ENCODE peak calls at places on chromosomes 11 and 22, in eight cellular contexts. S, U, G, L, M, H, O and C are unnamed samples.

GRCh38 chr11:100546714-100547113 is 140.4 kb upstream of the ARHGAP42 start:
- DNase-seq in S (peak), U (no peak), G (no peak), L (no peak), M (no peak), H (no peak), O (no peak), C (no peak)

GRCh38 chr22:39238124-39238466 is 6.7 kb downstream of the PDGFB start:
- DNase-seq in S (no peak), U (no peak), G (no peak), L (no peak), M (no peak), H (no peak), O (no peak), C (no peak)

GRCh38 chr11:72828081-72828567 is 13.9 kb downstream of the ATG16L2 start:
- DNase-seq in S (no peak), U (no peak), G (no peak), L (no peak), M (no peak), H (no peak), O (no peak), C (peak)

GRCh38 chr11:330694-331314 is 10.1 kb upstream of the IFITM3 start:
- DNase-seq in S (no peak), U (no peak), G (no peak), L (no peak), M (no peak), H (no peak), O (no peak), C (no peak)

GRCh38 chr11:7418061-7418460 is 67.2 kb upstream of the OLFML1 start:
- DNase-seq in S (no peak), U (no peak), G (no peak), L (no peak), M (no peak), H (no peak), O (no peak), C (no peak)

GRCh38 chr11:128465531-128465930 is 121.8 kb downstream of the ETS1 start:
- DNase-seq in S (no peak), U (no peak), G (no peak), L (no peak), M (no peak), H (peak), O (no peak), C (no peak)

GRCh38 chr22:46800102-46800857 is 37.8 kb downstream of the TBC1D22A start:
- DNase-seq in S (no peak), U (no peak), G (no peak), L (no peak), M (no peak), H (no peak), O (no peak), C (no peak)

GRCh38 chr11:115170133-115170815 is 333.9 kb downstream of the CADM1 start:
- DNase-seq in S (peak), U (no peak), G (no peak), L (no peak), M (peak), H (no peak), O (no peak), C (peak)

GRCh38 chr22:21982338-21982965 is at the start of gene TOP3B:
- DNase-seq in S (peak), U (peak), G (peak), L (peak), M (peak), H (peak), O (peak), C (peak)

GRCh38 chr11:120324932-120325810 is at the start of gene TLCD5:
- DNase-seq in S (peak), U (peak), G (no peak), L (peak), M (peak), H (no peak), O (no peak), C (peak)

GRCh38 chr11:63829823-63830489 is 9.0 kb upstream of the MARK2 start:
- DNase-seq in S (no peak), U (no peak), G (no peak), L (no peak), M (no peak), H (no peak), O (no peak), C (peak)

GRCh38 chr22:30777589-30777988 is 82.9 kb downstream of the OSBP2 start:
- DNase-seq in S (no peak), U (no peak), G (no peak), L (no peak), M (no peak), H (no peak), O (no peak), C (no peak)

GRCh38 chr11:57871231-57871630 is 109.6 kb downstream of the CTNND1 start:
- DNase-seq in S (no peak), U (no peak), G (no peak), L (no peak), M (no peak), H (no peak), O (no peak), C (no peak)

GRCh38 chr11:26465270-26465669 is 106.8 kb downstream of the MUC15 start:
- DNase-seq in S (no peak), U (no peak), G (no peak), L (no peak), M (no peak), H (no peak), O (no peak), C (no peak)

GRCh38 chr11:28701760-28702449 is 593.7 kb downstream of the METTL15 start:
- DNase-seq in S (peak), U (no peak), G (no peak), L (no peak), M (no peak), H (no peak), O (no peak), C (no peak)

GRCh38 chr22:41587347-41587723 is 2.3 kb downstream of the PMM1 start:
- DNase-seq in S (no peak), U (no peak), G (no peak), L (no peak), M (no peak), H (no peak), O (no peak), C (no peak)

GRCh38 chr11:20274031-20274430 is 89.5 kb upstream of the HTATIP2 start:
- DNase-seq in S (no peak), U (no peak), G (no peak), L (no peak), M (no peak), H (no peak), O (no peak), C (no peak)

GRCh38 chr11:96143016-96143670 is 199.9 kb downstream of the MAML2 start:
- DNase-seq in S (no peak), U (no peak), G (no peak), L (no peak), M (no peak), H (no peak), O (no peak), C (no peak)

GRCh38 chr22:20530368-20531153 is 23.2 kb downstream of the MED15 start:
- DNase-seq in S (peak), U (no peak), G (no peak), L (no peak), M (peak), H (no peak), O (no peak), C (peak)

GRCh38 chr22:26547426-26547825 is 35.2 kb upstream of the TFIP11 start:
- DNase-seq in S (no peak), U (no peak), G (no peak), L (no peak), M (no peak), H (no peak), O (no peak), C (no peak)

GRCh38 chr22:38882972-38883622 is 11.1 kb upstream of the CBX6 start:
- DNase-seq in S (no peak), U (no peak), G (no peak), L (no peak), M (peak), H (no peak), O (no peak), C (no peak)

GRCh38 chr11:77371646-77372045 is 70.2 kb upstream of the GDPD4 start:
- DNase-seq in S (no peak), U (no peak), G (no peak), L (no peak), M (no peak), H (no peak), O (no peak), C (no peak)

GRCh38 chr22:48531108-48531507 is 1296.6 kb downstream of the BRD1 start:
- DNase-seq in S (no peak), U (no peak), G (no peak), L (no peak), M (no peak), H (no peak), O (no peak), C (no peak)

GRCh38 chr11:19389787-19390303 is 149.1 kb upstream of the E2F8 start:
- DNase-seq in S (no peak), U (no peak), G (no peak), L (no peak), M (no peak), H (no peak), O (no peak), C (no peak)

GRCh38 chr22:37661160-37661924 is 2.8 kb downstream of the PDXP start:
- DNase-seq in S (no peak), U (no peak), G (no peak), L (no peak), M (peak), H (peak), O (no peak), C (peak)

GRCh38 chr11:57506522-57506921 is 9.0 kb downstream of the SLC43A1 start:
- DNase-seq in S (no peak), U (no peak), G (no peak), L (no peak), M (no peak), H (no peak), O (no peak), C (no peak)

GRCh38 chr11:116882386-116882785 is 45.0 kb upstream of the APOA1 start:
- DNase-seq in S (peak), U (no peak), G (no peak), L (no peak), M (peak), H (no peak), O (no peak), C (peak)

GRCh38 chr11:86245369-86246292 is 1.1 kb downstream of the EED start:
- DNase-seq in S (no peak), U (no peak), G (no peak), L (no peak), M (peak), H (peak), O (no peak), C (no peak)

GRCh38 chr22:44520695-44521094 is 22.7 kb upstream of the RTL6 start:
- DNase-seq in S (no peak), U (no peak), G (no peak), L (no peak), M (peak), H (no peak), O (no peak), C (no peak)

GRCh38 chr11:6747097-6747662 is 24.6 kb downstream of the OR2AG2 start:
- DNase-seq in S (no peak), U (no peak), G (no peak), L (no peak), M (no peak), H (no peak), O (no peak), C (no peak)

GRCh38 chr22:20606041-20606783 is 98.8 kb downstream of the MED15 start:
- DNase-seq in S (no peak), U (peak), G (peak), L (peak), M (peak), H (peak), O (no peak), C (peak)

GRCh38 chr11:251550-251949 is 14.8 kb downstream of the PSMD13 start:
- DNase-seq in S (no peak), U (no peak), G (no peak), L (no peak), M (no peak), H (no peak), O (no peak), C (no peak)

GRCh38 chr11:130675456-130675855 is 227.0 kb downstream of the ADAMTS15 start:
- DNase-seq in S (no peak), U (no peak), G (no peak), L (no peak), M (peak), H (no peak), O (no peak), C (peak)